ENCODE peak calls at places on chromosomes 4 and X, in eight cellular contexts. F is heart left ventricle; C is GM12892; M is activated gamma-delta T cell treated with Interleukin-2 at 50 U/mL for 16 hours; H is natural killer cell treated with Interleukin-12 subunit alpha and Interleukin-12 subunit beta and Interleukin-15 and Interleukin-18, amount 100 ng/mL, for 72 hours; U is HL-60; I is neural progenitor cell; D is upper lobe of left lung. T is an unnamed sample.

GRCh38 chr4:161869511-161869910 is 294.3 kb downstream of the FSTL5 start:
- DNase-seq in F (no peak), C (no peak), M (no peak), H (no peak), U (no peak), I (no peak), D (no peak), T (no peak)

GRCh38 chrX:13341491-13342101 is 21.7 kb upstream of the ATXN3L start:
- DNase-seq in F (no peak), C (no peak), M (no peak), H (no peak), U (no peak), I (no peak), D (no peak), T (no peak)

GRCh38 chr4:1381944-1382541 is 24.2 kb downstream of the NKX1-1 start:
- DNase-seq in F (peak; percentile 16), C (no peak), M (no peak), H (peak; percentile 40), U (no peak), I (peak; percentile 72), D (peak; percentile 77), T (no peak)

GRCh38 chr4:139501117-139501516 is 47.2 kb downstream of the RAB33B start:
- DNase-seq in F (no peak), C (no peak), M (no peak), H (no peak), U (no peak), I (no peak), D (no peak), T (no peak)

GRCh38 chrX:11190745-11191510 is 79.8 kb downstream of the HCCS start:
- DNase-seq in F (no peak), C (no peak), M (no peak), H (no peak), U (no peak), I (no peak), D (no peak), T (no peak)

GRCh38 chr4:7872264-7872771 is 67.3 kb downstream of the AFAP1 start:
- DNase-seq in F (peak; percentile 60), C (no peak), M (no peak), H (no peak), U (no peak), I (no peak), D (no peak), T (peak; percentile 56)

GRCh38 chr4:140157341-140157740 is 3.4 kb upstream of the MAML3 start:
- DNase-seq in F (no peak), C (no peak), M (no peak), H (no peak), U (no peak), I (no peak), D (no peak), T (no peak)

GRCh38 chrX:140815868-140816267 is 106.3 kb downstream of the LINC00632 start:
- DNase-seq in F (no peak), C (no peak), M (no peak), H (no peak), U (no peak), I (no peak), D (no peak), T (peak; percentile 15)

GRCh38 chrX:39957816-39958561 is 139.8 kb downstream of the BCOR start:
- DNase-seq in F (peak; percentile 52), C (no peak), M (no peak), H (no peak), U (no peak), I (no peak), D (no peak), T (no peak)

GRCh38 chrX:47197526-47197925 is 3.9 kb downstream of the UBA1 start:
- DNase-seq in F (no peak), C (no peak), M (no peak), H (no peak), U (no peak), I (no peak), D (no peak), T (peak; percentile 38)

GRCh38 chrX:20974326-20974725 is 399.9 kb upstream of the CNKSR2 start:
- DNase-seq in F (no peak), C (no peak), M (no peak), H (no peak), U (no peak), I (no peak), D (no peak), T (no peak)

GRCh38 chr4:117137143-117137542 is 51.8 kb upstream of the TRAM1L1 start:
- DNase-seq in F (no peak), C (no peak), M (no peak), H (no peak), U (no peak), I (no peak), D (no peak), T (no peak)

GRCh38 chr4:84914686-84915395 is 51.6 kb downstream of the WDFY3 start:
- DNase-seq in F (no peak), C (no peak), M (no peak), H (no peak), U (peak; percentile 58), I (no peak), D (no peak), T (no peak)